ENCODE peak calls at places on chromosomes 11 and 22, in four cellular contexts. A, Q, P and V are unnamed samples.

GRCh38 chr11:1703146-1703545 is 6.2 kb downstream of the KRTAP5-6 start:
- DNase-seq in Q (no peak), P (no peak), A (no peak), V (no peak)

GRCh38 chr11:74380746-74381439 is 17.3 kb downstream of the PGM2L1 start:
- DNase-seq in A (no peak), P (no peak), Q (no peak), V (no peak)

GRCh38 chr22:48161354-48161753 is 1398.9 kb downstream of the TBC1D22A start:
- DNase-seq in A (no peak), Q (no peak), P (no peak), V (no peak)

GRCh38 chr11:85750646-85751045 is 60.3 kb downstream of the SYTL2 start:
- DNase-seq in P (no peak), A (no peak), Q (no peak), V (no peak)

GRCh38 chr11:120135838-120136237 is 2.1 kb downstream of the TRIM29 start:
- DNase-seq in A (no peak), Q (peak), P (no peak), V (no peak)

GRCh38 chr11:63942803-63943202 is 4.0 kb downstream of the NAA40 start:
- DNase-seq in P (no peak), Q (no peak), A (no peak), V (no peak)

GRCh38 chr22:33811686-33812085 is 108.6 kb downstream of the LARGE1 start:
- DNase-seq in P (peak), Q (peak), A (peak), V (no peak)

GRCh38 chr11:10108901-10109665 is 184.9 kb downstream of the SBF2 start:
- DNase-seq in A (no peak), P (no peak), Q (no peak), V (peak)

GRCh38 chr11:12258451-12258850 is 118.9 kb upstream of the PARVA start:
- DNase-seq in P (no peak), A (no peak), Q (no peak), V (no peak)

GRCh38 chr11:99198215-99198614 is 177.5 kb downstream of the CNTN5 start:
- DNase-seq in P (no peak), A (no peak), Q (no peak), V (no peak)
- H3K4me3 ChIP-seq in P (no peak), A (no peak), Q (no peak), V (no peak)

GRCh38 chr22:29786026-29786425 is 18.9 kb downstream of the UQCR10 start:
- DNase-seq in P (no peak), A (no peak), Q (no peak), V (no peak)
- H3K27ac ChIP-seq in P (no peak), A (no peak), Q (no peak), V (no peak)

GRCh38 chr22:24510694-24511625 is 15.8 kb downstream of the UPB1 start:
- DNase-seq in Q (no peak), P (no peak), A (no peak), V (no peak)

GRCh38 chr22:24513706-24514240 is 18.6 kb downstream of the UPB1 start:
- DNase-seq in P (no peak), A (no peak), Q (no peak), V (no peak)

GRCh38 chr22:24515025-24515338 is 19.9 kb downstream of the UPB1 start:
- DNase-seq in P (no peak), Q (no peak), A (no peak), V (no peak)

GRCh38 chr22:24514241-24515024 is 19.3 kb downstream of the UPB1 start:
- DNase-seq in A (no peak), P (no peak), Q (no peak), V (no peak)

DNA sequence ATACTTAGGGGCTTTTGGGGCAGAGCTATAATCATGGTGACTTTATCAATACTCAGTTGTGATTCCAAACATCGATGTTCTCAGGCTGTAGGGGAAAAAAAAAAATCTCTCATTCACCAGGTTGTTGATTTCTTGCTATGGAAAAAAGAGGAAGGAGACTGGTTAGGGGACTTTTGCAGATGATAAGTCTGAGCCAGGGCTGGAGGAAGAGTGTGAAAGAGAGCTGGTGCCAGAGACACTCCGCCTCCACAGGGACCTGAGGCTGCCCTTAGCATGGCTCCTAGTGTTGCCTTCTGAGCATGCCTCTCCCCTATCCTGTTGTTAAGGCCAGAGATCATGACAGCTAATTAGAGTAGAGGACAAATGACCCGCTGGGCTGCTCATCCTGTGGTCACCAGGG is 16.9 kb downstream of the UPB1 start:
- DNase-seq in P (no peak), A (no peak), Q (no peak), V (no peak)
- H3K4me3 ChIP-seq in P (no peak), A (no peak), Q (no peak), V (no peak)

DNA sequence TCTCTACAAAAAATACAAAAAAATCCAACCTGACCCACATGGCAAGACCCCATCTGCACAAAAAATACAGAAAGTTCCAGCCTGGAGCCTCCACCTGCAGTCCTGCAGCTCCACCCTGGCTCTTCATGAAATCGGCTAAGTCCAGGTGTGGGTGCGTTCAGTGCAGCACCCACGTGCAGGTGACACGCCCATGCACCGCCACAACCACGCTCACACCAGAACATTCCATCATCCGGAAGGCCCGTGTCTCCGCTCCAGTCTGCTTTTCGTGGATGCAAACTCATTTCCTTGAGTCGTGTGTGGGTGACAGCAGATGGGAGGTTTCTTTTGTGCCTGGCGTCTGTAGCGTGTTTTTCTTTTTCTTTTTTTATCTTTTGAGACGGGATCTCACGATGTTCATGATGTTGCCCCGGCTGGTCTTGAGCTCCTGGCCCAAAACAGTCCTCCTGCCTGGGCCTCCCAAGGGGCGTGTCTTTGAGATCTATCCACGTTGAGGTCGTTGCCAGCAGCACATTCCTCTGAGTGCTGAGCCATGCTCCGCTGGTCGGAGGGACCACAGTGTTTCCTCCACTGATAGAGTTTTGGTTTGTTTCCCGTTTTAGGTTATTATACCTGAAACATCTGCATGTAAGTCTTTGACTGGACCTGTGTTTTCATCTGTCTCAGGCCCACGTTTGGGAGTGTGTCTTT is 7.1 kb downstream of the PTDSS2 start:
- DNase-seq in P (no peak), A (no peak), Q (no peak), V (no peak)
- H3K27ac ChIP-seq in P (no peak), A (no peak), Q (no peak), V (no peak)